ENCODE peak calls at places on chromosome 13, in four cellular contexts. One of them, this sample, is unnamed.
A peak's percentile ranks its signal among the peaks of the same experiment; 100 is the strongest.

GRCh38 chr13:45941261-45941660 is 89.7 kb upstream of the SIAH3 start:
- DNase-seq in A549: no peak
- DNase-seq in BE2C: peak; percentile 18
- DNase-seq in K562: no peak
- DNase-seq in this sample: no peak

GRCh38 chr13:75641026-75641425 is 4.9 kb downstream of the LMO7 start:
- DNase-seq in A549: no peak
- DNase-seq in BE2C: no peak
- DNase-seq in K562: no peak
- DNase-seq in this sample: no peak

GRCh38 chr13:51252954-51253531 is 30.8 kb downstream of the FAM124A start:
- DNase-seq in A549: no peak
- DNase-seq in BE2C: no peak
- DNase-seq in K562: no peak
- DNase-seq in this sample: no peak

GRCh38 chr13:80342541-80343371 is 1.8 kb upstream of the SPRY2 start:
- DNase-seq in A549: no peak
- DNase-seq in BE2C: peak; percentile 87
- DNase-seq in K562: peak; percentile 60
- DNase-seq in this sample: peak; percentile 95

GRCh38 chr13:28922341-28922740 is 102.2 kb downstream of the MTUS2 start:
- DNase-seq in A549: no peak
- DNase-seq in BE2C: no peak
- DNase-seq in K562: no peak
- DNase-seq in this sample: no peak

GRCh38 chr13:45301263-45301662 is 39.7 kb downstream of the TPT1 start:
- DNase-seq in A549: no peak
- DNase-seq in BE2C: no peak
- DNase-seq in K562: peak; percentile 38
- DNase-seq in this sample: no peak

GRCh38 chr13:33110713-33111413 is 94.6 kb downstream of the KL start:
- DNase-seq in A549: no peak
- DNase-seq in BE2C: no peak
- DNase-seq in K562: no peak
- DNase-seq in this sample: no peak

GRCh38 chr13:105817498-105817897 is 718.0 kb downstream of the EFNB2 start:
- DNase-seq in A549: no peak
- DNase-seq in BE2C: no peak
- DNase-seq in K562: no peak
- DNase-seq in this sample: no peak

GRCh38 chr13:63190742-63191141 is 1775.1 kb upstream of the PCDH20 start:
- DNase-seq in A549: peak; percentile 1
- DNase-seq in BE2C: no peak
- DNase-seq in K562: no peak
- DNase-seq in this sample: no peak

GRCh38 chr13:44024496-44025155 is 144.9 kb downstream of the LACC1 start:
- DNase-seq in A549: no peak
- DNase-seq in BE2C: no peak
- DNase-seq in K562: no peak
- DNase-seq in this sample: no peak

GRCh38 chr13:44972956-44973581 is 16.2 kb downstream of the NUFIP1 start:
- DNase-seq in A549: peak; percentile 15
- DNase-seq in BE2C: no peak
- DNase-seq in K562: peak; percentile 15
- DNase-seq in this sample: no peak

GRCh38 chr13:28753208-28753892 is 34.6 kb upstream of the SLC46A3 start:
- DNase-seq in A549: peak; percentile 61
- DNase-seq in BE2C: peak; percentile 45
- DNase-seq in K562: no peak
- DNase-seq in this sample: no peak

GRCh38 chr13:71149498-71150363 is 717.3 kb downstream of the DACH1 start:
- DNase-seq in A549: no peak
- DNase-seq in BE2C: no peak
- DNase-seq in K562: no peak
- DNase-seq in this sample: no peak

GRCh38 chr13:40483601-40484000 is 182.8 kb downstream of the FOXO1 start:
- DNase-seq in A549: no peak
- DNase-seq in BE2C: no peak
- DNase-seq in K562: no peak
- DNase-seq in this sample: no peak

GRCh38 chr13:56988543-56988942 is 152.2 kb upstream of the PRR20A start:
- DNase-seq in A549: no peak
- DNase-seq in BE2C: no peak
- DNase-seq in K562: no peak
- DNase-seq in this sample: no peak

GRCh38 chr13:108220042-108220441 is 1.9 kb downstream of the ABHD13 start:
- DNase-seq in A549: no peak
- DNase-seq in BE2C: no peak
- DNase-seq in K562: no peak
- DNase-seq in this sample: no peak

GRCh38 chr13:98525852-98526512 is 50.9 kb downstream of the STK24 start:
- DNase-seq in A549: no peak
- DNase-seq in BE2C: no peak
- DNase-seq in K562: no peak
- DNase-seq in this sample: no peak

GRCh38 chr13:63435668-63436275 is 2020.1 kb upstream of the PCDH20 start:
- DNase-seq in A549: no peak
- DNase-seq in BE2C: no peak
- DNase-seq in K562: no peak
- DNase-seq in this sample: no peak

GRCh38 chr13:101065314-101065713 is 351.0 kb downstream of the NALCN start:
- DNase-seq in A549: no peak
- DNase-seq in BE2C: no peak
- DNase-seq in K562: no peak
- DNase-seq in this sample: no peak

GRCh38 chr13:104571161-104571889 is 1505.1 kb upstream of the SLC10A2 start:
- DNase-seq in A549: peak; percentile 5
- DNase-seq in BE2C: peak; percentile 82
- DNase-seq in K562: no peak
- DNase-seq in this sample: peak; percentile 75

GRCh38 chr13:44622259-44622658 is 46.1 kb upstream of the TSC22D1 start:
- DNase-seq in A549: peak; percentile 3
- DNase-seq in BE2C: no peak
- DNase-seq in K562: no peak
- DNase-seq in this sample: no peak

GRCh38 chr13:43238341-43239083 is 215.1 kb downstream of the DNAJC15 start:
- DNase-seq in A549: no peak
- DNase-seq in BE2C: peak; percentile 90
- DNase-seq in K562: no peak
- DNase-seq in this sample: no peak

GRCh38 chr13:41099986-41100385 is 32.6 kb downstream of the KBTBD6 start:
- DNase-seq in A549: no peak
- DNase-seq in BE2C: no peak
- DNase-seq in K562: no peak
- DNase-seq in this sample: no peak

GRCh38 chr13:26050568-26051230 is 1.1 kb downstream of the SHISA2 start:
- DNase-seq in A549: no peak
- DNase-seq in BE2C: peak; percentile 18
- DNase-seq in K562: no peak
- DNase-seq in this sample: peak; percentile 52

GRCh38 chr13:111360452-111360851 is 40.0 kb downstream of the TEX29 start:
- DNase-seq in A549: no peak
- DNase-seq in BE2C: no peak
- DNase-seq in K562: no peak
- DNase-seq in this sample: no peak

GRCh38 chr13:111361873-111362648 is 41.6 kb downstream of the TEX29 start:
- DNase-seq in A549: no peak
- DNase-seq in BE2C: no peak
- DNase-seq in K562: no peak
- DNase-seq in this sample: no peak

GRCh38 chr13:111359930-111360329 is 39.5 kb downstream of the TEX29 start:
- DNase-seq in A549: no peak
- DNase-seq in BE2C: no peak
- DNase-seq in K562: no peak
- DNase-seq in this sample: no peak

GRCh38 chr13:111361046-111361872 is 40.8 kb downstream of the TEX29 start:
- DNase-seq in A549: no peak
- DNase-seq in BE2C: no peak
- DNase-seq in K562: no peak
- DNase-seq in this sample: no peak

GRCh38 chr13:111359237-111359915 is 38.9 kb downstream of the TEX29 start:
- DNase-seq in A549: no peak
- DNase-seq in BE2C: no peak
- DNase-seq in K562: no peak
- DNase-seq in this sample: no peak
- TF ChIP-seq CTCF in A549: no peak
- TF ChIP-seq CTCF in BE2C: no peak
- TF ChIP-seq CTCF in K562: no peak
- TF ChIP-seq CTCF in this sample: no peak

GRCh38 chr13:49220035-49220855 is at the start of gene MLNR:
- DNase-seq in A549: peak; percentile 67
- DNase-seq in BE2C: peak; percentile 71
- DNase-seq in K562: peak; percentile 32
- DNase-seq in this sample: peak; percentile 41
- TF ChIP-seq CTCF in A549: peak; percentile 38
- TF ChIP-seq CTCF in BE2C: peak; percentile 14
- TF ChIP-seq CTCF in K562: no peak
- TF ChIP-seq CTCF in this sample: peak; percentile 28

GRCh38 chr13:94660695-94661324 is 51.5 kb downstream of the SOX21 start:
- DNase-seq in A549: peak; percentile 11
- DNase-seq in BE2C: no peak
- DNase-seq in K562: no peak
- DNase-seq in this sample: peak; percentile 15
- TF ChIP-seq CTCF in A549: peak; percentile 39
- TF ChIP-seq CTCF in BE2C: peak; percentile 41
- TF ChIP-seq CTCF in K562: peak; percentile 42
- TF ChIP-seq CTCF in this sample: no peak

GRCh38 chr13:110138009-110138699 is 168.8 kb downstream of the COL4A1 start:
- DNase-seq in A549: peak; percentile 57
- DNase-seq in BE2C: no peak
- DNase-seq in K562: peak; percentile 56
- DNase-seq in this sample: peak; percentile 36
- TF ChIP-seq CTCF in A549: no peak
- TF ChIP-seq CTCF in BE2C: no peak
- TF ChIP-seq CTCF in K562: no peak
- TF ChIP-seq CTCF in this sample: no peak

DNA sequence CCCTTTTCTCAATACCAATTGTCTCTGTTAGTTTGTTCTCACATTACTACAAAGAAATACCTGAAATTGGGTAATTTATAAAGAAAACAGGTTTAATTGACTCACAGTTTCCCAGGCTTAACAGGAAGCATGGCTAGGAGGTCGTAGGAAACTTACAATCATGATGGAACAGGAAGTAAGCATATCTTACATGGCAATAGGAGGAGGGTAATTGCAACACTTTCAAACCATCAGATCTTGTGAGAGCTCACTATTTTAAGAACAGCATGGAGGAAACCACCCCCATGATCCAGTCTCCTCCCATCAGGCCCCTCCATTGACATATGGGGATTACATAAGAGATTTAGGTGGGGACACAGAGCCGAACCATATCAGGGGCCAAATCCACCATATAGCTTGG is 1210.1 kb upstream of the SPRY2 start:
- DNase-seq in A549: no peak
- DNase-seq in BE2C: no peak
- DNase-seq in K562: no peak
- DNase-seq in this sample: no peak
- TF ChIP-seq CTCF in A549: no peak
- TF ChIP-seq CTCF in BE2C: no peak
- TF ChIP-seq CTCF in K562: no peak
- TF ChIP-seq CTCF in this sample: no peak

DNA sequence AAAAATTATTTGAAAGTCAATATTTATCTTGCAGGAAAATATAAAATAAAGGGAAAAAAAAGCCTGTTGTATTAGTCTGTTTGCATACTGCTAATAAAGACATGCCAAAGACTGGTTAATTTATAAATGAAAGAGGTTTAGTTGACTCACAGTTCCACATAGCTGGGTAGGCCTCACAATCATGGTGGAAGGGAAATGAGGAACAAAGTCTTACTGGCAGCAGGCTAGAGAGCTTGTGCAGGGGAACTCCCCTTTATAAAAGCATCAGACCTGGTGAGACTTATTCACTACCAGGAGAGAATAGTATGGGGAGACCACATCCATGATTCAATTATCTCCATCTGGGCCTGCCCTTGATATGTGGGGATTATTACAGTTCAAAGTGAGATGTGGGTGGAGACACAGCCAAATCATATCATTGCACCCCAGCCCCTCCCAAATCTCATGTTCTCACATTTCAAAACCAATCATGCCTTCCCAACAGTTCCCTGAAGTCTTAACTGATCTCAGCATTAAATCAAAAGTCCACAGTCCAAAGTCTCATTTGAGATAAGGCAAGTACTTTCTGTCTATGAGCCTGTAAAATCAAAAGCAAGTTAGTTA is 1416.5 kb upstream of the SPRY2 start:
- DNase-seq in A549: no peak
- DNase-seq in BE2C: no peak
- DNase-seq in K562: no peak
- DNase-seq in this sample: no peak
- TF ChIP-seq CTCF in A549: no peak
- TF ChIP-seq CTCF in BE2C: no peak
- TF ChIP-seq CTCF in K562: no peak
- TF ChIP-seq CTCF in this sample: no peak

This sample was measured in endothelial cell.